ENCODE peak calls at places on chromosome X, in six cellular contexts. One of them, this sample, is unnamed.

GRCh38 chrX:134936542-134936941 is 54.2 kb upstream of the SMIM10 start:
- DNase-seq in A673: no peak
- DNase-seq in esophagus muscularis mucosa: no peak
- DNase-seq in heart right ventricle: no peak
- DNase-seq in fibroblast of the aortic adventitia: peak; percentile 82
- DNase-seq in trophoblast cell: peak; percentile 62
- DNase-seq in this sample: no peak

GRCh38 chrX:124015721-124016120 is 54.2 kb downstream of the STAG2 start:
- DNase-seq in A673: no peak
- DNase-seq in esophagus muscularis mucosa: no peak
- DNase-seq in heart right ventricle: no peak
- DNase-seq in fibroblast of the aortic adventitia: no peak
- DNase-seq in trophoblast cell: no peak
- DNase-seq in this sample: no peak

GRCh38 chrX:46686003-46686645 is 72.8 kb downstream of the SLC9A7 start:
- DNase-seq in A673: peak; percentile 69
- DNase-seq in esophagus muscularis mucosa: no peak
- DNase-seq in heart right ventricle: no peak
- DNase-seq in fibroblast of the aortic adventitia: peak; percentile 68
- DNase-seq in trophoblast cell: peak; percentile 61
- DNase-seq in this sample: peak; percentile 67

GRCh38 chrX:109863811-109864210 is 130.8 kb upstream of the ACSL4 start:
- DNase-seq in A673: no peak
- DNase-seq in esophagus muscularis mucosa: no peak
- DNase-seq in heart right ventricle: no peak
- DNase-seq in fibroblast of the aortic adventitia: no peak
- DNase-seq in trophoblast cell: no peak
- DNase-seq in this sample: no peak

GRCh38 chrX:78168065-78168464 is 28.6 kb upstream of the TAF9B start:
- DNase-seq in A673: no peak
- DNase-seq in esophagus muscularis mucosa: no peak
- DNase-seq in heart right ventricle: no peak
- DNase-seq in fibroblast of the aortic adventitia: peak; percentile 16
- DNase-seq in trophoblast cell: no peak
- DNase-seq in this sample: no peak

GRCh38 chrX:41449615-41450014 is 2.5 kb downstream of the NYX start:
- DNase-seq in A673: peak; percentile 57
- DNase-seq in esophagus muscularis mucosa: no peak
- DNase-seq in heart right ventricle: no peak
- DNase-seq in fibroblast of the aortic adventitia: peak; percentile 40
- DNase-seq in trophoblast cell: peak; percentile 33
- DNase-seq in this sample: no peak

GRCh38 chrX:150372756-150373155 is 9.6 kb downstream of the MAMLD1 start:
- DNase-seq in A673: no peak
- DNase-seq in esophagus muscularis mucosa: no peak
- DNase-seq in heart right ventricle: no peak
- DNase-seq in fibroblast of the aortic adventitia: no peak
- DNase-seq in trophoblast cell: no peak
- DNase-seq in this sample: no peak

GRCh38 chrX:155966876-155967275 is 30.6 kb upstream of the IL9R start:
- DNase-seq in A673: peak; percentile 53
- DNase-seq in esophagus muscularis mucosa: no peak
- DNase-seq in heart right ventricle: no peak
- DNase-seq in fibroblast of the aortic adventitia: no peak
- DNase-seq in trophoblast cell: no peak
- DNase-seq in this sample: peak; percentile 76

GRCh38 chrX:11458175-11458574 is 165.0 kb downstream of the AMELX start:
- DNase-seq in A673: no peak
- DNase-seq in esophagus muscularis mucosa: no peak
- DNase-seq in heart right ventricle: no peak
- DNase-seq in fibroblast of the aortic adventitia: peak; percentile 76
- DNase-seq in trophoblast cell: peak; percentile 22
- DNase-seq in this sample: no peak

GRCh38 chrX:136325377-136325776 is 24.6 kb downstream of the ADGRG4 start:
- DNase-seq in A673: no peak
- DNase-seq in esophagus muscularis mucosa: no peak
- DNase-seq in heart right ventricle: no peak
- DNase-seq in fibroblast of the aortic adventitia: no peak
- DNase-seq in trophoblast cell: no peak
- DNase-seq in this sample: no peak

GRCh38 chrX:68829594-68830485 is 1.0 kb downstream of the EFNB1 start:
- DNase-seq in A673: no peak
- DNase-seq in esophagus muscularis mucosa: peak; percentile 70
- DNase-seq in heart right ventricle: peak; percentile 29
- DNase-seq in fibroblast of the aortic adventitia: peak; percentile 17
- DNase-seq in trophoblast cell: peak; percentile 27
- DNase-seq in this sample: no peak

DNA sequence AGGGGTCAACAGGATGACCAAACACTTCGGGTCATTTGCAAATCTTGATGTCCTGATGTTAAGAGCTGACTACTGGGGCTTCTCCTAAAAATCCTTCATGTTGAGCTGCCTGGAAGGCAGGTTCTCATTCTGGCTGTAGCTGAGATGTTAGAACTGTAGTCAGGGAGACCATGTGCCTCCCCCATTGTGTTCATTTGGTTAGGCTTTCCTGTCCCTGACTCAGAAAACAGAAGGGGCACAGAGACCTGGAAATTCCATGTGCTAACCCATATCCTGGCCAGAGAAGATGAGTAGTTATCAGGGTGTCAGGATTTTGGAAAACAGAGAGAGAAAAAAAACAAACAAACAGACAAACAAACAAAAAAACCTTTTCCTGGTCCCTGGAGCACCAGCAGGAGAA is 177.5 kb downstream of the AR start:
- DNase-seq in A673: no peak
- DNase-seq in esophagus muscularis mucosa: no peak
- DNase-seq in heart right ventricle: no peak
- DNase-seq in fibroblast of the aortic adventitia: no peak
- DNase-seq in trophoblast cell: no peak
- DNase-seq in this sample: no peak
- H3K4me3 ChIP-seq in A673: no peak overlapping the region
- H3K4me3 ChIP-seq in esophagus muscularis mucosa: no peak overlapping the region
- H3K4me3 ChIP-seq in heart right ventricle: no peak overlapping the region
- H3K4me3 ChIP-seq in fibroblast of the aortic adventitia: no peak overlapping the region
- H3K4me3 ChIP-seq in trophoblast cell: no peak overlapping the region
- H3K4me3 ChIP-seq in this sample: no peak overlapping the region

DNA sequence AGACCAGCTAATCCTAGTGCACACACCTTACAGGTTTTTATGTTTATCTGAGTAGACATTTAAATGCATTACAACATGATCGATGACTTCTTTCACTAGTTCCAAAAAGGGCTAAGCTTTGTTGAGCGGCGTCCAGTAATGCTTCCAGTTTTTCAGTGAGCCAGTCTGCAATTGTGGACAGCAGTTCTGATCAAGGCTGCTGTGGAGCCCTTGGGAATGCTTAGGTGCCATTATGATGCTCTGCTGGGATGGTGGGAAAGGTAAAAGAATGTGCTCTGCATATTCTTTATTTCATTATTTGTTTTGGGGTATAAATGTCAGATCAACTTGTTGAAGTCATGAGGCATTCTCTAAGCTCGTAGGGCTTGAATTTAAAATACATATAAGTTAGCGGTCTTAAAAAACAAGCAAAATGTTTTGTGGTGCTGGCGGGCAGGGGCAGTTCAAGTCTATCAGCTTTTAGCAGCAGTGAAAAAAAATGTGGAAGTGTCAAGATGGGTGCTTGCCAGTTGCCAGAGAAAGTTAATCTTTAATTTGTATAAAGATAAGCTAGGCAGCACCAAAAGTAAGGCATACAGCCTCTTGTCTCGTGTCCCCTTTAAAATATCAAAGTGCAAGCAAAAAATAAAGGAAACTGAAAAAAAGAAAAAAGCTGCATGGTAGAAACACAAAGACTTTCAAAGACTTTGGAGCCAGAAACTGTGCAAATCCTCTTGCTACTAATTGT is 5.8 kb downstream of the MID1IP1 start:
- DNase-seq in A673: no peak
- DNase-seq in esophagus muscularis mucosa: no peak
- DNase-seq in heart right ventricle: no peak
- DNase-seq in fibroblast of the aortic adventitia: no peak
- DNase-seq in trophoblast cell: no peak
- DNase-seq in this sample: peak; percentile 32
- H3K4me3 ChIP-seq in A673: peak overlapping the region; percentile 68
- H3K4me3 ChIP-seq in esophagus muscularis mucosa: peak overlapping the region; percentile 66
- H3K4me3 ChIP-seq in heart right ventricle: no peak overlapping the region
- H3K4me3 ChIP-seq in fibroblast of the aortic adventitia: peak overlapping the region; percentile 79
- H3K4me3 ChIP-seq in trophoblast cell: no peak overlapping the region
- H3K4me3 ChIP-seq in this sample: peak overlapping the region; percentile 91

DNA sequence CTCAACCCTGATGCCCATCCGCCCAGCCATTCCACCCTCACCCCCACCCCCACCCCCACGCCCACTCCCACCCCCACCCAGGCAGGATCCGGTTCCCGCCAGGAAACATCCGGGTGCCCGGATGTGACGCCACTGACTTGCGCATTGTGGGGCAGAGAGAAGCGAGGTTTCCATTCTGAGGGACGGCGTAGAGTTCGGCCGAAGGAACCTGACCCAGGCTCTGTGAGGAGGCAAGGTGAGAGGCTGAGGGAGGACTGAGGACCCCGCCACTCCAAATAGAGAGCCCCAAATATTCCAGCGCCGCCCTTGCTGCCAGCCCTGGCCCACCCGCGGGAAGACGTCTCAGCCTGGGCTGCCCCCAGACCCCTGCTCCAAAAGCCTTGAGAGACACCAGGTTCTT is at the start of gene MAGEA1:
- DNase-seq in A673: no peak
- DNase-seq in esophagus muscularis mucosa: no peak
- DNase-seq in heart right ventricle: no peak
- DNase-seq in fibroblast of the aortic adventitia: no peak
- DNase-seq in trophoblast cell: no peak
- DNase-seq in this sample: no peak
- H3K4me3 ChIP-seq in A673: no peak within 1 kb of the TSS
- H3K4me3 ChIP-seq in esophagus muscularis mucosa: no peak within 1 kb of the TSS
- H3K4me3 ChIP-seq in heart right ventricle: no peak within 1 kb of the TSS
- H3K4me3 ChIP-seq in fibroblast of the aortic adventitia: no peak within 1 kb of the TSS
- H3K4me3 ChIP-seq in trophoblast cell: no peak within 1 kb of the TSS
- H3K4me3 ChIP-seq in this sample: no peak within 1 kb of the TSS

DNA sequence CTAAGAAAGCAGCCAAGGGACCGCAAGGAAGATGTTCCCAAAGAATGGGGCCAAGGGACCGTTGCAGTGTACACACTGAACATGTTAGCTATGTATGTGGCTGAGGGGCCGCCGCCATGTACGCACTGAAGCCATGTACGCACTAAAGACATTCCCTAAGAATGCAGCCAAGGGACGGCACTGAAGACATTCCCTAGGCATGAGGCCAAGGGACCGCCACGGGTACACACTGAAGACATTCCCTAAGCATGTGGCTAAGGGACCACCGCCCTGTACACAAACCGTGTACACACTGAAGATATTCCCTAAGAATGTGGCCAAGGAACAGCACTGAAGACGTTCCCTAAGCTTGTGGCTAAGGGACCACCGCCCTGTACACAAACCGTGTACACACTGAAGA is 54.0 kb downstream of the DHRSX start:
- DNase-seq in A673: no peak
- DNase-seq in esophagus muscularis mucosa: no peak
- DNase-seq in heart right ventricle: no peak
- DNase-seq in fibroblast of the aortic adventitia: no peak
- DNase-seq in trophoblast cell: no peak
- DNase-seq in this sample: no peak
- H3K4me3 ChIP-seq in A673: no peak overlapping the region
- H3K4me3 ChIP-seq in esophagus muscularis mucosa: no peak overlapping the region
- H3K4me3 ChIP-seq in heart right ventricle: no peak overlapping the region
- H3K4me3 ChIP-seq in fibroblast of the aortic adventitia: no peak overlapping the region
- H3K4me3 ChIP-seq in trophoblast cell: peak overlapping the region; percentile 53
- H3K4me3 ChIP-seq in this sample: no peak overlapping the region

DNA sequence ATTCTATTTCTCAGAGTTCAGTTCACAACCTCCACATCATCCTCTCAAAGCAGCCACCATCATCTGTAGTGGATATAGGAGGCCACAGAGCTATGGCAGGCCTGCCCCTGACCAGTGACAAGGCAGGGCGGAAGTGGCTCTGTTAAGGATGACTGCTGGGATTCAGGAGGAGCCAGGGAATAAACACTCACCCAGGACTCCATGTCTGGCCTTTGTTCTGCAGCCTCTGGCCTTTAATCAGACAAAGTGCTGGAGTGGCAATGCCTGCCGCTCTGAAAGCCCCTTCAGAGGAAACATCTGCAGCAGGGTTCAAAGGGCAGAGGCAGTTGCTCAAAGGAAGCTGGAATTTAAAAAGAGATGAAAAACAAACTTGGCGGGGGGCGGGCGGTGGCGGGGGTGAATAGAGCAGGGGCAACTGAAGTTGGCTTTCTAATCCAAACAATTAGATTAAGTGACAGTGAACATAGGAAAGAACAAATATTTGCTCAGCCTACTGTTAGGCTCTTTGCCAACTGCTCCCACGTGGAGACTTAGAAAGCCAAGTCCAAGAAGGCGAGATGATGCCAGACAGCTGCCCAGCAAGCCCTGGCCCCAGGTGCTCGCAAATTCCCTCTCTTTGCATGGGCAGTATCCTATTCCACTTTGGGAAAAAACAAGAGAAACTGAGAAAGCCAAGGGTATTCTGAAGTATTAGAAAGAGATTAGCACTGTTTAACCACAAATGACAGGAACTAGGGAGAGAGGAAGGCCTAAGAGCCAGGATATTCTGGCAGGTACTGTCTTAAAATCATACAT is 5.5 kb downstream of the MPP1 start:
- DNase-seq in A673: peak; percentile 5
- DNase-seq in esophagus muscularis mucosa: no peak
- DNase-seq in heart right ventricle: no peak
- DNase-seq in fibroblast of the aortic adventitia: no peak
- DNase-seq in trophoblast cell: no peak
- DNase-seq in this sample: peak; percentile 74
- H3K4me3 ChIP-seq in A673: no peak overlapping the region
- H3K4me3 ChIP-seq in esophagus muscularis mucosa: no peak overlapping the region
- H3K4me3 ChIP-seq in heart right ventricle: no peak overlapping the region
- H3K4me3 ChIP-seq in fibroblast of the aortic adventitia: no peak overlapping the region
- H3K4me3 ChIP-seq in trophoblast cell: no peak overlapping the region
- H3K4me3 ChIP-seq in this sample: no peak overlapping the region

DNA sequence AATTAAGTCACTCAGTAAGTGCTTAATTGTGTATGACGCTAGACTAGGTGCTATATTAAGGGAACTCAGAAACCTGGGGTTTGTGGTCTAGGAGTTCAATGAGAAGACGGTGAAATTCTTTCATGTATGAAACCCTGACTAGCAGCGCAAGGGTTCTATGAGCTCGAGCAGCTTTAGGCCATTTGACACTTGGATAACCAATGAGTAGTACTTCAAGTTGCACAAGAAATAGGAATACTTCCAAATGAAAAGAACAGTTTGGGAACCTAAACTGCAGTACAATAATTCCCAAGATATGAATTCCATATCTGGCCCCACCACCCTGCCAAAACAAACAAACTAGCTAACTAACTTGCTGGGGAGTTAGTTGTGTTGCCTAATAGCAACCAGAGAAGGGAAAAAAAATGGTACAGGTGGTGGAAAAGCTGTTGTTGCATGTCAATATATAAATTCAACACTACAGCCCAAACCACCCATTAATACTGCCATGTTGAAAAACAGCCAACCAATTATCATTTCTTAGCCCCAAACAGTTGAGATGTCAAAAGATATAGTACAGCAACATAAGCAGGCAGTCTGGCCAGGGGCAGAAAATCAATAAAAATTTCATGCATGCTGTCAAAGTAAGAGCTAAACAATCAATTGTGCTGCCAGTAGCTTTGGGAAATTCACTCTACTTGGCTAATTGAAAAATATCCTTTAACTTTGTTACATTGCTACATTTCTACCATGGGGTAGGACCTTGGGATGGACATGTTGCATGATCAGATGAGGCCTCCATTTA is 54.6 kb upstream of the MCF2 start:
- DNase-seq in A673: no peak
- DNase-seq in esophagus muscularis mucosa: no peak
- DNase-seq in heart right ventricle: no peak
- DNase-seq in fibroblast of the aortic adventitia: peak; percentile 88
- DNase-seq in trophoblast cell: no peak
- DNase-seq in this sample: no peak
- H3K4me3 ChIP-seq in A673: no peak overlapping the region
- H3K4me3 ChIP-seq in esophagus muscularis mucosa: no peak overlapping the region
- H3K4me3 ChIP-seq in heart right ventricle: no peak overlapping the region
- H3K4me3 ChIP-seq in fibroblast of the aortic adventitia: no peak overlapping the region
- H3K4me3 ChIP-seq in trophoblast cell: no peak overlapping the region
- H3K4me3 ChIP-seq in this sample: no peak overlapping the region

GRCh38 chrX:104565791-104566687 is at the start of gene IL1RAPL2:
- DNase-seq in A673: peak; percentile 14
- DNase-seq in esophagus muscularis mucosa: no peak
- DNase-seq in heart right ventricle: peak; percentile 16
- DNase-seq in fibroblast of the aortic adventitia: no peak
- DNase-seq in trophoblast cell: peak; percentile 55
- DNase-seq in this sample: peak; percentile 15
- H3K4me3 ChIP-seq in A673: no peak within 1 kb of the TSS
- H3K4me3 ChIP-seq in esophagus muscularis mucosa: peak within 1 kb of the TSS; percentile 38
- H3K4me3 ChIP-seq in heart right ventricle: no peak within 1 kb of the TSS
- H3K4me3 ChIP-seq in fibroblast of the aortic adventitia: no peak within 1 kb of the TSS
- H3K4me3 ChIP-seq in trophoblast cell: peak within 1 kb of the TSS; percentile 25
- H3K4me3 ChIP-seq in this sample: no peak within 1 kb of the TSS

This sample was measured in HAP-1.